ENCODE peak calls at places on chromosomes 12 and 14, in ten cellular contexts. L, A, E, T, W, K, H, D, Y and P are unnamed samples.
A peak's percentile ranks its signal among the peaks of the same experiment; 100 is the strongest.

GRCh38 chr14:104392396-104393198 is 187.0 kb upstream of the C14orf180 start:
- DNase-seq in L (no peak), A (no peak), E (peak; percentile 31), T (no peak), W (no peak), K (no peak), H (no peak), D (no peak), Y (no peak), P (no peak)

GRCh38 chr14:52219488-52220084 is 47.9 kb upstream of the PTGDR start:
- DNase-seq in L (no peak), A (no peak), E (no peak), T (no peak), W (no peak), K (no peak), H (no peak), D (no peak), Y (no peak), P (no peak)

GRCh38 chr14:92460916-92461579 is 52.5 kb upstream of the RIN3 start:
- DNase-seq in L (no peak), A (peak; percentile 95), E (no peak), T (peak; percentile 57), W (peak; percentile 62), K (no peak), H (peak; percentile 82), D (peak; percentile 54), Y (no peak), P (no peak)

GRCh38 chr12:66270613-66271012 is 31.7 kb upstream of the HELB start:
- DNase-seq in L (no peak), A (no peak), E (no peak), T (no peak), W (no peak), K (no peak), H (no peak), D (no peak), Y (no peak), P (no peak)

GRCh38 chr12:111440152-111440551 is 34.4 kb downstream of the SH2B3 start:
- DNase-seq in L (no peak), A (no peak), E (no peak), T (no peak), W (no peak), K (no peak), H (no peak), D (no peak), Y (no peak), P (no peak)

GRCh38 chr14:20657216-20658211 is 16.0 kb upstream of the OR6S1 start:
- DNase-seq in L (no peak), A (no peak), E (no peak), T (peak; percentile 49), W (no peak), K (peak; percentile 96), H (no peak), D (no peak), Y (no peak), P (peak; percentile 60)

GRCh38 chr12:110920324-110920910 is at the start of gene MYL2:
- DNase-seq in L (peak; percentile 50), A (no peak), E (no peak), T (no peak), W (peak; percentile 82), K (no peak), H (no peak), D (no peak), Y (no peak), P (no peak)

GRCh38 chr12:133202493-133203343 is 21.4 kb downstream of the ZNF268 start:
- DNase-seq in L (no peak), A (no peak), E (no peak), T (no peak), W (no peak), K (no peak), H (peak; percentile 24), D (no peak), Y (no peak), P (no peak)

GRCh38 chr14:101475468-101476257 is 85.6 kb upstream of the DIO3 start:
- DNase-seq in L (peak; percentile 46), A (no peak), E (no peak), T (peak; percentile 26), W (no peak), K (no peak), H (peak; percentile 66), D (no peak), Y (peak; percentile 49), P (peak; percentile 78)

GRCh38 chr12:6461401-6462233 is 8.9 kb downstream of the VAMP1 start:
- DNase-seq in L (no peak), A (no peak), E (no peak), T (peak; percentile 41), W (no peak), K (no peak), H (no peak), D (peak; percentile 92), Y (no peak), P (no peak)

GRCh38 chr12:50842637-50843493 is at the start of gene TMPRSS12:
- DNase-seq in L (peak; percentile 36), A (peak; percentile 20), E (no peak), T (no peak), W (no peak), K (no peak), H (no peak), D (peak; percentile 51), Y (peak; percentile 40), P (no peak)

GRCh38 chr14:32087907-32088306 is 10.8 kb downstream of the ARHGAP5 start:
- DNase-seq in L (no peak), A (no peak), E (no peak), T (no peak), W (no peak), K (no peak), H (no peak), D (no peak), Y (no peak), P (no peak)

GRCh38 chr14:73731111-73731510 is 16.9 kb upstream of the PNMA1 start:
- DNase-seq in L (no peak), A (no peak), E (no peak), T (no peak), W (no peak), K (no peak), H (no peak), D (no peak), Y (peak; percentile 12), P (no peak)
- H3K27ac ChIP-seq in L (peak overlapping the region; percentile 60), A (no peak overlapping the region), E (no peak overlapping the region), T (no peak overlapping the region), W (peak overlapping the region; percentile 53), K (no peak overlapping the region), H (no peak overlapping the region), D (no peak overlapping the region), Y (peak overlapping the region; percentile 13), P (peak overlapping the region; percentile 56)

GRCh38 chr12:23055004-23055403 is 430.0 kb downstream of the ETNK1 start:
- DNase-seq in L (no peak), A (peak; percentile 4), E (no peak), T (no peak), W (no peak), K (peak; percentile 8), H (peak; percentile 2), D (no peak), Y (no peak), P (peak; percentile 18)
- TF ChIP-seq CTCF in L (no peak), A (peak; percentile 22), E (peak; percentile 51), T (peak; percentile 73), W (peak; percentile 21), K (peak; percentile 39), H (peak; percentile 55), D (peak; percentile 35), Y (peak; percentile 48), P (no peak)

DNA sequence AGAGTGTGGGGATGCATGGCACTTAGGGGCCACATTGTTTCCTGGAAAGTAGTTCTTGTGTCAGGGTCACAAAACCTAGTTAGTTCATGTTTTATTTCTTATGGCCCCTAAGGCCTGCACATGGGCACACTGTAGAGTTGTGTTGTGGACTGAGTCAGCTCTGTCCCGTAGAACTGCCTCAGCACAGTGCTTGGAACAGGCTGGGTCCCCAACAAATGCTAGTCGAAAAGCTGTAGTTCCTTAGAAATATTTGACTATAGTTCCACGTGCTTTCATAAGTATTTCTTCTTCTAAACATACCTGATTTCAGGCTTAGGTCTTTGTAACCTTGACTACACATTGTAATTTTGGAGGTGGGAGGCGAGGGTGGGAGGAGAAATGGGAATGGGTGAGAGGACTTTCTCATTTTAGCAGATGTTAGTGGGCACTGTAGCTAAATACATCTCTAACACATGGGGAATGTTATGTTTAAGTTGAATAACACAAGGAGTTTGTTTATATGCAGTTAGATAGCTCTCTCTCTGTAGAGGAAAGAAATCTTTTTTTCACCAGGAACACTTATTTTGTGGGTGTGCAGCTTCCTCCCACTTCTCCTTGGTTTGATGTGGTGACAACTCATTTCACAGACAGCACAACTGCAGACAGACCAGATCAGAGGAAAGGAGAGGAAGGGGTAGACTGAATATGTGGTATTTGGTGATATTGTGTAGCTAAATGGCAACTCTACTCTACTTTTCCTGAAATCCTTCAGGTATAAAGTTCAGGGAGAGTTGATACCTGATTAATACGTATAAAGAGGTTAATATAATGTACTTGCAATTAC is 39.5 kb upstream of the DACT1 start:
- DNase-seq in L (no peak), A (no peak), E (no peak), T (no peak), W (no peak), K (no peak), H (no peak), D (no peak), Y (no peak), P (no peak)
- H3K27ac ChIP-seq in L (no peak overlapping the region), A (no peak overlapping the region), E (no peak overlapping the region), T (no peak overlapping the region), W (no peak overlapping the region), K (no peak overlapping the region), H (no peak overlapping the region), D (no peak overlapping the region), Y (no peak overlapping the region), P (no peak overlapping the region)

DNA sequence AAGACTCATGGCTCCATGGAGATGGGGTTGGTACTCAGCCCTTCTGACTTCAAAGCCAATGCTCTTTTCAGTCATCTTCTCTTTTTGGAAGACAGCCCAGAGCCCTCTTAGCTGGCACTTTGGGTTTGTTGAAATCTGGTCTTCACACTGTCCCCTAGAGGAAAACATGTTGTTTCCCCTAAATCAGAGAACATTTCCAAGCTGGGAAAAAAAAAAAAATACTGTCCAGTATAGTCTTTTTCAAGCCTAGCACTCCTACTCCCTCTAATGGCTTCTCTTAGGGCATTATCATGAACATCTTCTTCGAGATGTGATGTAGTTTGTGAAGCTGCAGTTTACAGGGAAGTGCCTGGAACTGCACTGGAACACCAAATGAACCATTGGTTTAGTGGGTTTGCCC is 3.0 kb upstream of the ZC3H14 start:
- DNase-seq in L (no peak), A (no peak), E (peak; percentile 41), T (peak; percentile 38), W (no peak), K (no peak), H (peak; percentile 42), D (no peak), Y (no peak), P (no peak)
- TF ChIP-seq CTCF in L (peak; percentile 38), A (no peak), E (peak; percentile 67), T (peak; percentile 53), W (peak; percentile 35), K (peak; percentile 33), H (peak; percentile 40), D (no peak), Y (peak; percentile 18), P (no peak)

GRCh38 chr12:16579041-16579440 is 26.9 kb downstream of the LMO3 start:
- DNase-seq in L (no peak), A (no peak), E (no peak), T (no peak), W (no peak), K (no peak), H (no peak), D (no peak), Y (no peak), P (no peak)
- H3K27ac ChIP-seq in L (no peak overlapping the region), A (no peak overlapping the region), E (no peak overlapping the region), T (no peak overlapping the region), W (no peak overlapping the region), K (no peak overlapping the region), H (no peak overlapping the region), D (peak overlapping the region; percentile 5), Y (no peak overlapping the region), P (no peak overlapping the region)